ENCODE peak calls at places on chromosomes 16 and 17, in six cellular contexts. One of them, this sample, is unnamed. For H3K9me3, the result is how much of the 10 kb centered on the place peaks cover.

GRCh38 chr17:44760474-44761308 is 1.9 kb downstream of the ADAM11 start:
- DNase-seq in endodermal cell: no peak
- DNase-seq in fibroblast of lung: no peak
- DNase-seq in GM12878: no peak
- DNase-seq in CD4-positive, alpha-beta T cell: no peak
- DNase-seq in mammary epithelial cell: no peak
- DNase-seq in this sample: no peak

GRCh38 chr16:46895399-46896313 is 11.5 kb downstream of the GPT2 start:
- DNase-seq in endodermal cell: peak
- DNase-seq in fibroblast of lung: no peak
- DNase-seq in GM12878: no peak
- DNase-seq in CD4-positive, alpha-beta T cell: no peak
- DNase-seq in mammary epithelial cell: no peak
- DNase-seq in this sample: no peak

GRCh38 chr17:19348806-19349205 is 13.7 kb downstream of the B9D1 start:
- DNase-seq in endodermal cell: no peak
- DNase-seq in fibroblast of lung: no peak
- DNase-seq in GM12878: no peak
- DNase-seq in CD4-positive, alpha-beta T cell: no peak
- DNase-seq in mammary epithelial cell: no peak
- DNase-seq in this sample: no peak

GRCh38 chr16:87833548-87833947 is 35.8 kb downstream of the SLC7A5 start:
- DNase-seq in endodermal cell: no peak
- DNase-seq in fibroblast of lung: no peak
- DNase-seq in GM12878: no peak
- DNase-seq in CD4-positive, alpha-beta T cell: no peak
- DNase-seq in mammary epithelial cell: no peak
- DNase-seq in this sample: no peak

GRCh38 chr16:31876955-31877828 is 3.6 kb downstream of the ZNF267 start:
- DNase-seq in endodermal cell: no peak
- DNase-seq in fibroblast of lung: peak
- DNase-seq in GM12878: peak
- DNase-seq in CD4-positive, alpha-beta T cell: peak
- DNase-seq in mammary epithelial cell: peak
- DNase-seq in this sample: peak

GRCh38 chr16:82992826-82993225 is 366.1 kb downstream of the CDH13 start:
- DNase-seq in endodermal cell: no peak
- DNase-seq in fibroblast of lung: no peak
- DNase-seq in GM12878: no peak
- DNase-seq in CD4-positive, alpha-beta T cell: no peak
- DNase-seq in mammary epithelial cell: no peak
- DNase-seq in this sample: no peak

GRCh38 chr17:67520916-67521772 is 144.1 kb downstream of the PITPNC1 start:
- DNase-seq in endodermal cell: no peak
- DNase-seq in fibroblast of lung: no peak
- DNase-seq in GM12878: no peak
- DNase-seq in CD4-positive, alpha-beta T cell: no peak
- DNase-seq in mammary epithelial cell: no peak
- DNase-seq in this sample: peak

GRCh38 chr16:86302710-86303109 is 207.6 kb upstream of the FOXF1 start:
- DNase-seq in endodermal cell: no peak
- DNase-seq in fibroblast of lung: no peak
- DNase-seq in GM12878: no peak
- DNase-seq in CD4-positive, alpha-beta T cell: no peak
- DNase-seq in mammary epithelial cell: no peak
- DNase-seq in this sample: no peak

GRCh38 chr17:9568957-9569588 is 6.5 kb downstream of the STX8 start:
- DNase-seq in endodermal cell: peak
- DNase-seq in fibroblast of lung: no peak
- DNase-seq in GM12878: no peak
- DNase-seq in CD4-positive, alpha-beta T cell: no peak
- DNase-seq in mammary epithelial cell: no peak
- DNase-seq in this sample: no peak

GRCh38 chr17:19660219-19660870 is 11.8 kb downstream of the ALDH3A2 start:
- DNase-seq in endodermal cell: no peak
- DNase-seq in fibroblast of lung: no peak
- DNase-seq in GM12878: no peak
- DNase-seq in CD4-positive, alpha-beta T cell: no peak
- DNase-seq in mammary epithelial cell: no peak
- DNase-seq in this sample: peak

GRCh38 chr17:78875738-78876597 is 27.0 kb downstream of the CEP295NL start:
- DNase-seq in endodermal cell: peak
- DNase-seq in fibroblast of lung: peak
- DNase-seq in GM12878: no peak
- DNase-seq in CD4-positive, alpha-beta T cell: no peak
- DNase-seq in mammary epithelial cell: no peak
- DNase-seq in this sample: peak

GRCh38 chr16:14309906-14310305 is 238.8 kb downstream of the MRTFB start:
- DNase-seq in endodermal cell: peak
- DNase-seq in fibroblast of lung: peak
- DNase-seq in GM12878: no peak
- DNase-seq in CD4-positive, alpha-beta T cell: no peak
- DNase-seq in mammary epithelial cell: peak
- DNase-seq in this sample: peak

GRCh38 chr16:85136213-85136704 is 24.0 kb upstream of the CIBAR2 start:
- DNase-seq in endodermal cell: no peak
- DNase-seq in fibroblast of lung: no peak
- DNase-seq in GM12878: peak
- DNase-seq in CD4-positive, alpha-beta T cell: no peak
- DNase-seq in mammary epithelial cell: no peak
- DNase-seq in this sample: no peak

GRCh38 chr16:70407811-70408274 is 31.1 kb downstream of the ST3GAL2 start:
- DNase-seq in endodermal cell: no peak
- DNase-seq in fibroblast of lung: no peak
- DNase-seq in GM12878: no peak
- DNase-seq in CD4-positive, alpha-beta T cell: no peak
- DNase-seq in mammary epithelial cell: no peak
- DNase-seq in this sample: no peak

GRCh38 chr17:55413825-55414489 is 7.7 kb downstream of the MMD start:
- DNase-seq in endodermal cell: no peak
- DNase-seq in fibroblast of lung: no peak
- DNase-seq in GM12878: no peak
- DNase-seq in CD4-positive, alpha-beta T cell: no peak
- DNase-seq in mammary epithelial cell: no peak
- DNase-seq in this sample: no peak

GRCh38 chr17:55411463-55411855 is 10.2 kb downstream of the MMD start:
- DNase-seq in endodermal cell: no peak
- DNase-seq in fibroblast of lung: no peak
- DNase-seq in GM12878: no peak
- DNase-seq in CD4-positive, alpha-beta T cell: no peak
- DNase-seq in mammary epithelial cell: no peak
- DNase-seq in this sample: no peak

GRCh38 chr17:55409030-55409800 is 12.4 kb downstream of the MMD start:
- DNase-seq in endodermal cell: no peak
- DNase-seq in fibroblast of lung: no peak
- DNase-seq in GM12878: no peak
- DNase-seq in CD4-positive, alpha-beta T cell: no peak
- DNase-seq in mammary epithelial cell: no peak
- DNase-seq in this sample: no peak

GRCh38 chr17:55407641-55408566 is 13.7 kb downstream of the MMD start:
- DNase-seq in endodermal cell: no peak
- DNase-seq in fibroblast of lung: no peak
- DNase-seq in GM12878: no peak
- DNase-seq in CD4-positive, alpha-beta T cell: no peak
- DNase-seq in mammary epithelial cell: no peak
- DNase-seq in this sample: no peak

DNA sequence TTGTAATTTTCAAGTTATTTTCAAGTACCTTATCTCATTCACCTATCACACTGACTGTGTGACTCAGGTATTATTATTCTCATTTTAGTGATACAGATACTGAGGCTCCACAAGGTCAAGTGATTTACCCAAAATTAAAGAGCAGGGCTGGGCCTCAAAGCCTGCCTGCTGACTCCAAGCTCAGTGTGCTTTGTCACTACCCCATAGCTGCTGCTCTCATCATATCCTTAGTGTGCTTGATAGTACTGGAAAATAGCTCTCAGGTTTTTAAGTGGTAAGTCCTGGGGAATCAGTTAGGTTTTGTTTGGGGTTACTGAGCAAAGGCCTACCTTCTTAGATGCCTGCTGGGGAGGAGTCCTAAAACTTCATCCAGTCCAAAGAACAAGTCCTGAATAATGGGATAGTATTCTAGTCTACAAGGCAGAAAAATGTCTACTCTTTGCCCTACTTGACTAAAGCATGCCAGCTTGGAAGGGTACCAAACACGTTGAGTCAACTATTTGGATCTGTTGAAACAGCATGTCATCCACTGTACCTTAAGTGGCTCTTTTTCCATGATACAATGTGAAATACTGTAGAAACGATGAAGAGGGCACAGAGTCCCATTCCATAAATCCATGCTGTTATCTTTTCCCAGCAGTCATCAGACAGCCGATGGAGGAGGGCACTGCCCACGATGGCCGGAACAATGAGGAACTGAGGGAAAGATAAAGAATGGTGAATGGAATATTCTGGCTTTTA is 10.7 kb downstream of the MMD start:
- DNase-seq in endodermal cell: no peak
- DNase-seq in fibroblast of lung: no peak
- DNase-seq in GM12878: no peak
- DNase-seq in CD4-positive, alpha-beta T cell: no peak
- DNase-seq in mammary epithelial cell: no peak
- DNase-seq in this sample: peak
- H3K9me3 ChIP-seq in endodermal cell: under half
- H3K9me3 ChIP-seq in fibroblast of lung: under half
- H3K9me3 ChIP-seq in GM12878: under half
- H3K9me3 ChIP-seq in CD4-positive, alpha-beta T cell: under half
- H3K9me3 ChIP-seq in mammary epithelial cell: under half
- H3K9me3 ChIP-seq in this sample: under half

GRCh38 chr16:12409700-12410099 is 394.0 kb downstream of the CPPED1 start:
- DNase-seq in endodermal cell: no peak
- DNase-seq in fibroblast of lung: no peak
- DNase-seq in GM12878: no peak
- DNase-seq in CD4-positive, alpha-beta T cell: no peak
- DNase-seq in mammary epithelial cell: no peak
- DNase-seq in this sample: no peak

GRCh38 chr16:12405083-12405482 is 398.6 kb downstream of the CPPED1 start:
- DNase-seq in endodermal cell: no peak
- DNase-seq in fibroblast of lung: no peak
- DNase-seq in GM12878: peak
- DNase-seq in CD4-positive, alpha-beta T cell: no peak
- DNase-seq in mammary epithelial cell: no peak
- DNase-seq in this sample: no peak

GRCh38 chr16:12403746-12404658 is 399.7 kb downstream of the CPPED1 start:
- DNase-seq in endodermal cell: no peak
- DNase-seq in fibroblast of lung: no peak
- DNase-seq in GM12878: no peak
- DNase-seq in CD4-positive, alpha-beta T cell: no peak
- DNase-seq in mammary epithelial cell: no peak
- DNase-seq in this sample: no peak

GRCh38 chr16:12406158-12406557 is 397.5 kb downstream of the CPPED1 start:
- DNase-seq in endodermal cell: no peak
- DNase-seq in fibroblast of lung: no peak
- DNase-seq in GM12878: no peak
- DNase-seq in CD4-positive, alpha-beta T cell: no peak
- DNase-seq in mammary epithelial cell: no peak
- DNase-seq in this sample: no peak

DNA sequence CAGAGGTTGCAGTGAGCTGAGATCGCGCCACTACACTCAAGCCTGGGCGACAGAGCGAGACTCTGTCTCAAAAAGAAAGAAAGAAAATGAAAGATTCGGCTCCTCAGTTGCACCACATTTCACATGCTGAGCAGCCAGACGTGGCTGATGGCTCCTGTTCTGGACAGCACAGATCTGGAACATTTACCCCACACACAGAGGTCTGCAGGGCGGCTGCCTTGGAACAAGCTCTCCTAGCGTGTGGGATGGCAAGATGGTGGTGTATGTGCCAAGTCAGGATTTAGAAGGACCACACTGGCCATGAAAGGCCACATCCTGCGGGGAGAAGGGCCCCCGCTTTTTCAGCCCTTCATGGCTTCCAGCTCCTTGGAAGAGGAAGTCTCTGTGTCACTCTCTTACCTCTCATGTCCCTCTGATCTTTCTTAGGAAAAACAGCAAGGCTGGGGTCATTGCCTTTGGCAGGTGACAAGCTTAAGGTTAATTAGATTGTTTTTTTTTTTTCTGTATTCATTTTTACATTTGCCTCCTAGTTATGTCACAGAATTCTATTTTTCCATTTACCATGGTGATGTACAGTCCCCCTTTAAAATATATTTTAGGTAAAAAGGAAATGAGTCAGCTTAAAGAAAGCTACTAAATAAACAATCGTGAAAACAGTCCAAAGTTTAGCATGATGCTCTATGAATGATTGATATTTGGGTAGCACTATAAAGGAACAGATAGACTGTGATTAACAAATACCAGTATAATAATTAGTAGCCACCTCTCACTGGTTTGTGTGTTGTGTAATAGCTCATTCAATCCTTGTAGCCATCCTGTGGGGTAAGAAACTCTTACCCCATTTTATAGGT is 396.6 kb downstream of the CPPED1 start:
- DNase-seq in endodermal cell: no peak
- DNase-seq in fibroblast of lung: peak
- DNase-seq in GM12878: no peak
- DNase-seq in CD4-positive, alpha-beta T cell: no peak
- DNase-seq in mammary epithelial cell: no peak
- DNase-seq in this sample: peak
- TF ChIP-seq CTCF in endodermal cell: no peak
- TF ChIP-seq CTCF in fibroblast of lung: no peak
- TF ChIP-seq CTCF in GM12878: no peak
- TF ChIP-seq CTCF in CD4-positive, alpha-beta T cell: no peak
- TF ChIP-seq CTCF in mammary epithelial cell: no peak
- TF ChIP-seq CTCF in this sample: no peak

GRCh38 chr17:53006006-53006405 is 816.7 kb upstream of the KIF2B start:
- DNase-seq in endodermal cell: no peak
- DNase-seq in fibroblast of lung: no peak
- DNase-seq in GM12878: no peak
- DNase-seq in CD4-positive, alpha-beta T cell: no peak
- DNase-seq in mammary epithelial cell: no peak
- DNase-seq in this sample: no peak
- H3K9me3 ChIP-seq in endodermal cell: under half
- H3K9me3 ChIP-seq in fibroblast of lung: under half
- H3K9me3 ChIP-seq in GM12878: under half
- H3K9me3 ChIP-seq in CD4-positive, alpha-beta T cell: under half
- H3K9me3 ChIP-seq in mammary epithelial cell: under half
- H3K9me3 ChIP-seq in this sample: under half

DNA sequence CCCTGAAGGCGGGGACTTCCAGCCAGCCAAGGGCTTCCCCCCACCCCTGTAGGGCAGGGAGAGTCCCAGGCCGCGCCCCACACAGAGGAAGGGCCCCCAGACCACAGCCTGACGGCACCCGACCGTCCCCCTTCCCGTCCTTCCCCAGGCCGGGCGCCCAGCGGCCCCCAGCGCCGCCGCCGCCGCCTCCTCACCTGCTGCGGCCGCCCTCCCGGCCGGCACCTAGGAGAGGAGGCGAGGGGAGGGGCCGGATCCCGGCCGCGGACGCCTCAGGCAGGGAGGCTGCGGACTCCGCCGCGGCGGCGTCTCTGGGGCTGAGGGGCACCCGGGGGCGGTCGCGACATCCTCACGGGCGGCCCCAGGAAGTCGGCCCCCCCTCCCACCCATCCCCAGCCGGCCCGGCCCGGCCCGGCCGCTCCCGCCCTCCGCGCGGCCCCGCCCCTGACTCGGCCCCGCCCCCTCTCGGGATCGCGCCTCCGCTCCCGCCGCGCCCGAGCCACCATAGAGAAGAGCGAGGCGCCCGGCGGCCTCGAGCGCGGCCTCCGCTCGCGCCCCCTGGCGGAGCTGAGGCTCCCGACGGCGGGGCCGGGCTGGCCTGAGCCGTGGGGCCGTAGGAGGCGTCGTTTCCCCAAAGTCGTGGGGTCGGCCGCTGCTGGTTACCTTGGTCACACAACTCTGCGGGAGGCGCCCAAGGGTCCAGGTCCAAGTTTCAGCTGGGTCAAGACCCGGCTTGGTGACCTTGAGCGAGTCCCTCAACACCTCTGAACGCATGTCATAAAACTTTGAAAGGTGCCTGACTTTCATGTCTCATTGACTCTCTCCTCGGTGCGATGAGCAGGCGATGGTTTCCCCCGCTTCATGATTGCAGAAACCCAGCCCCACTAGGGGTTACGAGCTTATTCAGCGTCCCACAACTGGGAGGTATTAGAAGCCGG is 25.7 kb upstream of the RFFL start:
- DNase-seq in endodermal cell: peak
- DNase-seq in fibroblast of lung: peak
- DNase-seq in GM12878: no peak
- DNase-seq in CD4-positive, alpha-beta T cell: peak
- DNase-seq in mammary epithelial cell: peak
- DNase-seq in this sample: peak
- TF ChIP-seq CTCF in endodermal cell: peak
- TF ChIP-seq CTCF in fibroblast of lung: peak
- TF ChIP-seq CTCF in GM12878: peak
- TF ChIP-seq CTCF in CD4-positive, alpha-beta T cell: peak
- TF ChIP-seq CTCF in mammary epithelial cell: peak
- TF ChIP-seq CTCF in this sample: peak